ENCODE peak calls at places on chromosomes 7 and 10, in eight cellular contexts. Y, L, I, T, F, O, M and S are unnamed samples.

GRCh38 chr7:101817930-101818698 is 688 bp downstream of the CUX1 start:
- DNase-seq in Y (no peak), L (peak; percentile 42), I (no peak), T (no peak), F (peak; percentile 71), O (peak; percentile 43), M (no peak), S (peak; percentile 30)

GRCh38 chr7:14385074-14385473 is 395.6 kb upstream of the ETV1 start:
- DNase-seq in Y (no peak), L (peak; percentile 42), I (no peak), T (no peak), F (no peak), O (no peak), M (no peak), S (no peak)

GRCh38 chr7:91636129-91636724 is 244.3 kb downstream of the MTERF1 start:
- DNase-seq in Y (no peak), L (no peak), I (no peak), T (no peak), F (peak; percentile 34), O (peak; percentile 90), M (no peak), S (peak; percentile 4)

GRCh38 chr10:122186822-122187810 is 84.0 kb upstream of the BTBD16 start:
- DNase-seq in Y (no peak), L (no peak), I (no peak), T (no peak), F (peak; percentile 34), O (no peak), M (no peak), S (no peak)

GRCh38 chr10:69820817-69821216 is 19.1 kb downstream of the COL13A1 start:
- DNase-seq in Y (no peak), L (no peak), I (no peak), T (no peak), F (no peak), O (no peak), M (no peak), S (no peak)

GRCh38 chr7:23357190-23358093 is 58.3 kb downstream of the MALSU1 start:
- DNase-seq in Y (no peak), L (peak; percentile 66), I (no peak), T (no peak), F (peak; percentile 77), O (peak; percentile 60), M (no peak), S (peak; percentile 57)

GRCh38 chr10:70445718-70446485 is 4.4 kb upstream of the NODAL start:
- DNase-seq in Y (no peak), L (peak; percentile 55), I (no peak), T (no peak), F (peak; percentile 65), O (no peak), M (peak; percentile 17), S (peak; percentile 82)

GRCh38 chr7:90629306-90629918 is 33.3 kb downstream of the CDK14 start:
- DNase-seq in Y (no peak), L (peak; percentile 77), I (no peak), T (no peak), F (peak; percentile 60), O (peak; percentile 81), M (no peak), S (peak; percentile 30)

GRCh38 chr7:28685660-28686417 is 272.3 kb downstream of the TRIL start:
- DNase-seq in Y (no peak), L (peak; percentile 99), I (peak; percentile 89), T (no peak), F (peak; percentile 99), O (peak; percentile 85), M (peak; percentile 94), S (peak; percentile 98)

GRCh38 chr10:43083764-43084163 is 6.9 kb downstream of the RET start:
- DNase-seq in Y (no peak), L (no peak), I (no peak), T (no peak), F (no peak), O (no peak), M (no peak), S (no peak)

GRCh38 chr10:59901481-59901880 is 4.9 kb downstream of the CCDC6 start:
- DNase-seq in Y (no peak), L (no peak), I (no peak), T (no peak), F (no peak), O (no peak), M (no peak), S (no peak)

GRCh38 chr7:11452491-11452890 is 379.5 kb downstream of the THSD7A start:
- DNase-seq in Y (no peak), L (no peak), I (no peak), T (no peak), F (no peak), O (no peak), M (no peak), S (no peak)

GRCh38 chr7:142556745-142557144 is 192.5 kb upstream of the PRSS1 start:
- DNase-seq in Y (no peak), L (peak; percentile 99), I (no peak), T (no peak), F (peak; percentile 99), O (peak; percentile 26), M (peak; percentile 91), S (peak; percentile 98)

GRCh38 chr10:126080879-126081331 is 184.5 kb downstream of the FANK1 start:
- DNase-seq in Y (no peak), L (no peak), I (no peak), T (no peak), F (peak; percentile 38), O (no peak), M (peak; percentile 67), S (peak; percentile 99)

GRCh38 chr10:103678104-103678526 is 177.3 kb downstream of the SH3PXD2A start:
- DNase-seq in Y (peak; percentile 50), L (peak; percentile 98), I (peak; percentile 58), T (peak; percentile 85), F (peak; percentile 99), O (no peak), M (peak; percentile 97), S (peak; percentile 90)